ENCODE peak calls at places on chromosome 20, in ten cellular contexts. U is T-helper 17 cell; E is NCI-H774; M is stimulated activated CD4-positive, alpha-beta T cell treated with anti-CD3 and anti-CD28 coated beads, TNF-alpha, amount 100 ng/mL, for 1 hour; I is iris pigment epithelial cell; V is GM12891; C is GM19239; P is KG1; J is myocyte; A is activated CD8-positive, alpha-beta memory T cell treated with anti-CD3 and anti-CD28 coated beads, Interleukin-2, amount 10 ng/mL, durations not matched to agents 7 days and 5 days. S is an unnamed sample.

GRCh38 chr20:44309763-44310663 is 989 bp downstream of the FITM2 start:
- DNase-seq in E (no peak), U (no peak), P (peak), J (peak), C (no peak), A (no peak), V (peak), M (no peak), I (peak), S (no peak)

GRCh38 chr20:61436268-61436667 is 184.2 kb downstream of the CDH4 start:
- DNase-seq in A (no peak), C (no peak), U (no peak), P (no peak), J (peak), M (no peak), V (no peak), I (peak), E (no peak), S (no peak)

GRCh38 chr20:33697129-33697528 is 10.9 kb upstream of the E2F1 start:
- DNase-seq in A (no peak), J (peak), M (no peak), P (no peak), E (no peak), V (no peak), I (no peak), U (no peak), C (no peak), S (no peak)

GRCh38 chr20:22686097-22686496 is 101.7 kb upstream of the FOXA2 start:
- DNase-seq in A (no peak), P (no peak), J (peak), U (no peak), C (no peak), E (peak), V (no peak), M (no peak), I (peak), S (no peak)

GRCh38 chr20:43096471-43096870 is 93.2 kb downstream of the PTPRT start:
- DNase-seq in P (no peak), I (no peak), A (no peak), J (no peak), M (no peak), C (no peak), V (no peak), U (no peak), E (no peak), S (no peak)

GRCh38 chr20:24157213-24157612 is 168.6 kb upstream of the GGTLC1 start:
- DNase-seq in E (no peak), A (peak), C (no peak), U (no peak), M (no peak), J (no peak), V (no peak), P (no peak), I (no peak), S (peak)

GRCh38 chr20:45890077-45890996 is 671 bp downstream of the NEURL2 start:
- DNase-seq in M (no peak), I (peak), C (no peak), U (no peak), P (no peak), A (peak), J (peak), V (peak), E (no peak), S (peak)

GRCh38 chr20:22577515-22578220 is 6.7 kb downstream of the FOXA2 start:
- DNase-seq in A (no peak), J (no peak), V (no peak), U (no peak), M (no peak), I (no peak), E (peak), C (no peak), P (no peak), S (no peak)

GRCh38 chr20:10673176-10673830 is 496 bp downstream of the JAG1 start:
- DNase-seq in U (no peak), P (no peak), A (no peak), I (peak), J (no peak), C (no peak), M (no peak), E (no peak), V (no peak), S (peak)

GRCh38 chr20:17795449-17796095 is 95.8 kb downstream of the BANF2 start:
- DNase-seq in A (no peak), M (no peak), E (no peak), J (peak), I (no peak), P (no peak), U (no peak), V (no peak), C (no peak), S (no peak)

S was measured in activated CD8-positive, alpha-beta T cell treated with anti-CD3 and anti-CD28 coated beads for 36 hours.